ENCODE peak calls at places on chromosomes 1 and 21, in ten cellular contexts. U is CD4-positive, alpha-beta memory T cell; F is transverse colon; A is heart left ventricle; Q is H9; E is GM12878; G is CD8-positive, alpha-beta T cell; J is IMR-90; O is BE2C; X is prostate gland. P is an unnamed sample. For H3K27me3 and H3K9me3, the result is how much of the 10 kb centered on the place peaks cover.

GRCh38 chr1:96710708-96711477 is 10.7 kb upstream of the PTBP2 start:
- DNase-seq in U (no peak), A (no peak), X (no peak), O (no peak), F (no peak), G (no peak), E (no peak), Q (no peak), J (peak), P (no peak)

GRCh38 chr21:15410853-15411252 is 318.9 kb upstream of the USP25 start:
- DNase-seq in U (no peak), O (no peak), X (no peak), G (no peak), A (no peak), Q (no peak), J (no peak), E (no peak), F (no peak), P (no peak)

GRCh38 chr1:42454409-42454808 is 1.4 kb downstream of the ZMYND12 start:
- DNase-seq in G (no peak), Q (no peak), X (no peak), A (no peak), J (no peak), E (no peak), F (no peak), U (no peak), O (no peak), P (no peak)

GRCh38 chr1:214228976-214229375 is 52.0 kb upstream of the SMYD2 start:
- DNase-seq in F (no peak), Q (no peak), A (peak), O (no peak), J (no peak), E (no peak), G (no peak), X (no peak), U (no peak), P (no peak)

GRCh38 chr1:76109404-76109803 is 34.9 kb downstream of the ST6GALNAC3 start:
- DNase-seq in G (no peak), A (no peak), X (no peak), Q (no peak), E (no peak), O (no peak), U (no peak), F (no peak), J (no peak), P (no peak)

GRCh38 chr1:183070923-183071618 is 47.9 kb downstream of the LAMC1 start:
- DNase-seq in F (no peak), O (no peak), A (no peak), U (no peak), J (peak), X (no peak), G (no peak), Q (no peak), E (peak), P (peak)

GRCh38 chr1:86502721-86503430 is 34.1 kb downstream of the CLCA1 start:
- DNase-seq in E (no peak), J (no peak), F (peak), Q (peak), U (no peak), X (peak), G (no peak), A (peak), O (no peak), P (no peak)

GRCh38 chr21:33265664-33266049 is 510 bp upstream of the IL10RB start:
- DNase-seq in E (peak), Q (peak), J (peak), X (peak), U (peak), G (peak), A (peak), O (no peak), F (peak), P (no peak)

GRCh38 chr1:162357681-162358266 is 18.9 kb downstream of the SPATA46 start:
- DNase-seq in F (no peak), X (no peak), G (no peak), J (peak), A (no peak), Q (peak), O (peak), U (no peak), E (no peak), P (no peak)

GRCh38 chr1:154840557-154841176 is 29.4 kb downstream of the KCNN3 start:
- DNase-seq in O (no peak), F (no peak), U (no peak), X (no peak), G (no peak), J (peak), Q (no peak), E (no peak), A (no peak), P (no peak)

GRCh38 chr1:4741876-4742423 is 87.5 kb downstream of the AJAP1 start:
- DNase-seq in O (no peak), G (no peak), A (no peak), J (no peak), Q (no peak), U (no peak), X (no peak), E (no peak), F (no peak), P (no peak)

GRCh38 chr1:205346956-205347574 is 9.7 kb downstream of the KLHDC8A start:
- DNase-seq in Q (no peak), J (no peak), F (no peak), X (no peak), G (no peak), O (no peak), A (no peak), E (no peak), U (no peak), P (no peak)

DNA sequence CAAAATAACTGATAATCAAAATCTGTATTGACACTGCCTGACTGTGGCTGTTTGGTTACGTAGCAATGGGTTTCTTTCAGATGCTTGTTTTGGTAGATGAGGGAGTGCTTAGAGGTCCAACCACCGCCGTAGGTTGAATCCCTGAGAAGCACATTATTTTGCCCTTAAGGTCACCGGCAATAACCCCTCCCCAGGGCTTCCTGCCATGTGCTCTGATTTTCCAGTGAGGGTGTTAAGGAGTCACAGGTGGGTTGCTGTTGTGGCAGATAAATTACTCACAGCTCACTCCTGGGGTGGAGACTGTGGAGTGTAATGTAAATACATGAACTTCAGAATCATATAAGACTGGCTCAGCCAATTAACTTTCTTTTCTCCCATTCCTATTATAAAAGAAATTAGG is 81.5 kb upstream of the ZP4 start:
- DNase-seq in A (no peak), U (no peak), X (no peak), G (no peak), O (no peak), F (no peak), J (no peak), E (no peak), Q (no peak), P (no peak)
- H3K27me3 ChIP-seq in A (under half), U (under half), X (under half), G (under half), O (under half), F (under half), J (under half), E (under half), Q (under half), P (under half)

DNA sequence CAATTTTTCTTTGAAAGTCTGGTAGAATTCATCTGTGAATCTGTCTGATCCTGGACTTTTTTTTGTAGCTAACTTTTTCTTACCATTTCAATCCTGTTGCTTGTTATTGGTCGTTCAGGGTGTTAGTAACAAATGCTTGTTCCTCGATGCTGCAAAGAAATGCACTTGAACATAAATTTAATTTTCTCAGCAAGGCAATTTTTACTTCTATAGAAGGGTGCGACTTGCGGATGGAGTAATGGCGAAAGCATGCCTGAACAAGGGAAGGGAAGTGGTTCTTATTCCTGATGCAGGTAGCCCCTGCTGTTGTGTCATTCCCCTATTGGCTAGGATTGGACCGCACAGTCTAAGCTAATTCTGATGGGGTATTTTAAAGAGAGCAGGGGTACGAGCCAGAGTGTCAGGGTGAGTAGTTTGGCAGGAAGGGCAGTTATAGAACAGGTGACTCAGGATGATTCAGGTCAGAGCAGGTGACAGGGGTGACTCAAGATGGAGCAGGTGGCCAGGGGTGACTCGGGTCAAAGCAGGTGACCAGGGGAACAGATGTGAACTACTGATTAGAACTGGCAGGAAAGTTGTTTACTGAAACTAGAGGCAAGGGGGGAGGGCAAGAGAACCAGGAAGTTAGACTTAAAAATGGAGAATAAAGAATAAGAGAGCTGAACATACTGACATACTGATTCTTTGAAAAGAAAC is 40.5 kb downstream of the SERINC2 start:
- DNase-seq in F (no peak), O (no peak), G (no peak), J (no peak), A (no peak), Q (no peak), E (no peak), X (no peak), U (no peak), P (no peak)
- H3K9me3 ChIP-seq in F (under half), O (under half), G (under half), J (under half), A (under half), Q (under half), E (under half), X (under half), U (under half), P (under half)

DNA sequence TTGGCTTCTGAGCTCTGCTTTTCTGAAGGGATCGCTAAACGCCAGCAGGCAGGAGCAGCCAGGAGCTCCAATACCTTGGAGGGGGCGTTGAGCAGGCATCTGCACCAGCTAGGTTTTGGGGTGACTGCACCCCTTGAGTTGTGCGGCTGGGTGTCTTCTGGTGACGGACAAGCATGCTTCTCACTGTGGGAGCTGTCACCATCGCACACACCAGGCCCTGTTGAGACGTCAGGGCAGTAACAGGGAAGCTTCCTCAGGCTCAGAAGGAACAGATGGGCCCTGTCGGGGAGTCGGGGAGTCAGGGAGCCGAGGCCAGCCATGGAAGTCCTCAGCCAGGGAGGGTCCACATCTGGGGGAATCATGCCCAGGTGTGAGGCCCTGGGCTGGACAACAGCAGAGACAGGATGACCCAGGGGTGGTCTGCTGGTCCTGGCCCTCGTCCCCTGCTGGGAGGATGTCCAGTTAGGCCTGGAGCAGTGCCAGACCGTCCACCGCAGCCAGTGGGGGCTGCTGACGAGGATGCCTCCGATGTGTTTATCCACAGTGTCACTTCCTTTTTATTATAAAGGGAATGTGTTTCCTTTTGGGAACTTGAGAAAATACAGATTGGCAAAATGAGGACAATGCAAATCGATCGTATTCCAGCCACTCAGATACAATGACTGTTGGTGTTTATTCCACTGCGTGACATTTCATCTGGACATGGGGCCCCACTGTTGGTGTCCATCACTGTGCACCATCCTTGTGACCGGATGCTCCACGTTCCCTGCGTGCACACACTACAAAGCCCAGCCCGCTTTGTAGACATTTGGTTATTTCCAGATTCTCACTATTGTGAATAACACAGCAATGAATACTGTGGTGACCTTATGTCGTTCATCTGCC is 57.6 kb upstream of the ADARB1 start:
- DNase-seq in E (no peak), Q (no peak), X (no peak), G (no peak), O (no peak), U (no peak), A (no peak), F (peak), J (no peak), P (no peak)
- H3K27me3 ChIP-seq in E (under half), Q (under half), X (under half), G (under half), O (under half), U (under half), A (under half), F (half or more), J (under half), P (under half)

GRCh38 chr1:25756210-25756609 is 43.8 kb upstream of the SELENON start:
- DNase-seq in A (no peak), G (no peak), E (no peak), O (no peak), X (no peak), Q (no peak), U (no peak), J (no peak), F (no peak), P (no peak)
- H3K9me3 ChIP-seq in A (under half), G (under half), E (under half), O (under half), X (under half), Q (under half), U (under half), J (under half), F (under half), P (under half)

DNA sequence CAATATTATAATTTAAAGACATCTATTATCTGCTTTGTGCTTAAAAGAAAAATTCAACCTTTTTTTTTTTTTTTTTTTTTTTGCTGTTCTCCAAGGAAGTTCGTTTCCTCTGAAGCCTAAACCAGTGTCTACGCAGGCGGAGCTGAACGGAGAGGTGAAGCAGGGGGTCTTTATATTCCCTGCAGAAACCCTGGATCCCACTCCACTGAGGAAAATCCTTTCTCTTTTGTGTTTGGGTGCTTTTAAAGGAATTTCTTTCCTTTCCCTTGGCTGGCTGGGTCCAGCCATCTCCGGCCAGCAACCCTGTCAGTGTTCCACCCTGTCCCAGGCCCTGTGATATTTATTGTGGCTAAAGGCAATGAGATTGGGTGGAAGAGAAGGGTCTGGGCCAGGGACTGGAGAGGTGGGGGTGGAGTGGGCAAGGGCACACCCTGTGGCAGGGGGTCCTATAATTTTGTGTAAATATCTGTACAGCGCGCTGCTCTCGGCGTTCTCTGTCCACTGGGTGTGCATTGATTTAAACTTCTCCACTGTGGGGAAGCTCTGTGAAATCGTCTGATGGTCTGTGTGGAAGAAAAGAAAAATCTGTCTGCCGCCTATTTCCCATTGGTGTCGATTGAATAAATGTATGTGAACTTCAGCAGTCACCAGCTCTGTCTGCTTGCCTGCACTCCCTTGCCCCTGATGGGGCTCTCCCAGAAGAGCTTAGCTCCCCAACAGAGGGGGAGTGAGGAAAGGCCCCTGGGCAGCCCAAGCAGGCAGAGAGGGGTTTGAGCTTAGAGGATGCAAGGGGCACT is 2.4 kb downstream of the FOXD2 start:
- DNase-seq in F (no peak), X (no peak), Q (peak), J (no peak), A (no peak), O (no peak), G (no peak), E (no peak), U (no peak), P (no peak)
- H3K27me3 ChIP-seq in F (half or more), X (under half), Q (half or more), J (half or more), A (half or more), O (half or more), G (under half), E (under half), U (under half), P (under half)

GRCh38 chr1:116489231-116489697 is 81.6 kb downstream of the CD58 start:
- DNase-seq in X (peak), O (no peak), Q (no peak), G (no peak), F (peak), U (no peak), J (peak), E (no peak), A (no peak), P (no peak)
- H3K9me3 ChIP-seq in X (under half), O (under half), Q (under half), G (under half), F (under half), U (under half), J (under half), E (under half), A (under half), P (under half)

GRCh38 chr1:24935196-24935526 is 5.1 kb upstream of the RUNX3 start:
- DNase-seq in O (no peak), E (no peak), J (no peak), Q (no peak), G (no peak), F (no peak), A (no peak), U (no peak), X (no peak), P (no peak)
- H3K27me3 ChIP-seq in O (under half), E (under half), J (half or more), Q (under half), G (under half), F (half or more), A (under half), U (under half), X (under half), P (under half)